ENCODE peak calls at places on chromosomes 13 and 19, in four cellular contexts. V, W, I and C are unnamed samples.

GRCh38 chr19:10061717-10062310 is 24.3 kb upstream of the SHFL start:
- DNase-seq in V (no peak), W (no peak), I (peak), C (peak)

GRCh38 chr19:44841255-44841654 is 4.8 kb upstream of the NECTIN2 start:
- DNase-seq in V (no peak), W (no peak), I (no peak), C (no peak)

GRCh38 chr19:7924241-7924640 is 1.7 kb downstream of the CTXN1 start:
- DNase-seq in V (no peak), W (no peak), I (no peak), C (no peak)

GRCh38 chr19:8044018-8044417 is 8.5 kb upstream of the CCL25 start:
- DNase-seq in V (no peak), W (no peak), I (no peak), C (no peak)

GRCh38 chr19:58054792-58055482 is 4.1 kb upstream of the ZNF135 start:
- DNase-seq in V (peak), W (no peak), I (peak), C (peak)

GRCh38 chr19:2428027-2428690 is 773 bp upstream of the TIMM13 start:
- DNase-seq in V (peak), W (no peak), I (no peak), C (no peak)

GRCh38 chr19:14478113-14478545 is 3.0 kb upstream of the PTGER1 start:
- DNase-seq in V (no peak), W (no peak), I (peak), C (no peak)

GRCh38 chr13:31538067-31539042 is 201.0 kb upstream of the RXFP2 start:
- DNase-seq in V (peak), W (no peak), I (peak), C (peak)

GRCh38 chr13:75986818-75987217 is 350.7 kb downstream of the LMO7 start:
- DNase-seq in V (no peak), W (no peak), I (no peak), C (no peak)

GRCh38 chr13:111115051-111115840 is at the start of gene ARHGEF7:
- DNase-seq in V (no peak), W (no peak), I (peak), C (peak)

GRCh38 chr19:45104658-45105384 is 11.8 kb downstream of the PPP1R37 start:
- DNase-seq in V (no peak), W (no peak), I (no peak), C (no peak)

GRCh38 chr19:52993342-52994178 is 20.2 kb upstream of the ERVV-1 start:
- DNase-seq in V (peak), W (peak), I (peak), C (peak)